ENCODE peak calls at places on chromosome 15, in eight cellular contexts. E, N, F, J, L, Q, Z and G are unnamed samples.

GRCh38 chr15:69973102-69973714 is 124.5 kb downstream of the TLE3 start:
- DNase-seq in E (peak), N (no peak), F (peak), J (peak), L (peak), Q (no peak), Z (no peak), G (no peak)

GRCh38 chr15:31511707-31512310 is 185.2 kb downstream of the KLF13 start:
- DNase-seq in E (no peak), N (no peak), F (peak), J (no peak), L (no peak), Q (no peak), Z (no peak), G (no peak)

GRCh38 chr15:81235781-81236507 is 39.3 kb downstream of the IL16 start:
- DNase-seq in E (no peak), N (peak), F (no peak), J (no peak), L (peak), Q (peak), Z (no peak), G (peak)

GRCh38 chr15:51099185-51099584 is 4.5 kb upstream of the TNFAIP8L3 start:
- DNase-seq in E (no peak), N (no peak), F (no peak), J (no peak), L (no peak), Q (no peak), Z (no peak), G (no peak)

GRCh38 chr15:67114846-67115521 is 49.6 kb downstream of the SMAD3 start:
- DNase-seq in E (no peak), N (no peak), F (no peak), J (no peak), L (peak), Q (no peak), Z (no peak), G (no peak)

GRCh38 chr15:101060576-101061551 is 141.7 kb downstream of the LRRK1 start:
- DNase-seq in E (no peak), N (no peak), F (no peak), J (no peak), L (no peak), Q (no peak), Z (no peak), G (no peak)

GRCh38 chr15:99098991-99099390 is 5.9 kb upstream of the SYNM start:
- DNase-seq in E (no peak), N (no peak), F (no peak), J (no peak), L (no peak), Q (no peak), Z (no peak), G (no peak)

GRCh38 chr15:99762288-99762687 is 29.1 kb upstream of the LYSMD4 start:
- DNase-seq in E (no peak), N (no peak), F (no peak), J (no peak), L (peak), Q (no peak), Z (no peak), G (no peak)

GRCh38 chr15:80776420-80777045 is 2.6 kb upstream of the CEMIP start:
- DNase-seq in E (peak), N (peak), F (peak), J (no peak), L (peak), Q (peak), Z (no peak), G (no peak)

GRCh38 chr15:77634266-77634962 is 1.7 kb upstream of the LINGO1 start:
- DNase-seq in E (peak), N (no peak), F (peak), J (no peak), L (peak), Q (peak), Z (no peak), G (no peak)

GRCh38 chr15:74041311-74041756 is 41.0 kb downstream of the GOLGA6A start:
- DNase-seq in E (no peak), N (no peak), F (no peak), J (no peak), L (peak), Q (no peak), Z (no peak), G (no peak)

GRCh38 chr15:43777293-43777819 is 590 bp upstream of the ELL3 start:
- DNase-seq in E (peak), N (no peak), F (peak), J (peak), L (peak), Q (no peak), Z (no peak), G (no peak)

GRCh38 chr15:92502930-92503329 is 109.2 kb downstream of the ST8SIA2 start:
- DNase-seq in E (no peak), N (no peak), F (no peak), J (no peak), L (no peak), Q (no peak), Z (no peak), G (no peak)

GRCh38 chr15:94028809-94029208 is 202.6 kb upstream of the MCTP2 start:
- DNase-seq in E (no peak), N (no peak), F (no peak), J (no peak), L (no peak), Q (no peak), Z (no peak), G (no peak)
- TF ChIP-seq CTCF in E (no peak), N (no peak), F (no peak), J (no peak), L (no peak), Q (no peak), Z (no peak), G (no peak)

GRCh38 chr15:45134682-45135604 is 5.1 kb downstream of the DUOX1 start:
- DNase-seq in E (peak), N (no peak), F (no peak), J (no peak), L (no peak), Q (no peak), Z (no peak), G (no peak)
- TF ChIP-seq CTCF in E (peak), N (no peak), F (peak), J (no peak), L (no peak), Q (no peak), Z (no peak), G (no peak)

GRCh38 chr15:53586815-53587214 is 172.6 kb downstream of the WDR72 start:
- DNase-seq in E (peak), N (no peak), F (peak), J (no peak), L (no peak), Q (no peak), Z (no peak), G (no peak)
- TF ChIP-seq CTCF in E (no peak), N (no peak), F (peak), J (no peak), L (no peak), Q (peak), Z (no peak), G (no peak)

DNA sequence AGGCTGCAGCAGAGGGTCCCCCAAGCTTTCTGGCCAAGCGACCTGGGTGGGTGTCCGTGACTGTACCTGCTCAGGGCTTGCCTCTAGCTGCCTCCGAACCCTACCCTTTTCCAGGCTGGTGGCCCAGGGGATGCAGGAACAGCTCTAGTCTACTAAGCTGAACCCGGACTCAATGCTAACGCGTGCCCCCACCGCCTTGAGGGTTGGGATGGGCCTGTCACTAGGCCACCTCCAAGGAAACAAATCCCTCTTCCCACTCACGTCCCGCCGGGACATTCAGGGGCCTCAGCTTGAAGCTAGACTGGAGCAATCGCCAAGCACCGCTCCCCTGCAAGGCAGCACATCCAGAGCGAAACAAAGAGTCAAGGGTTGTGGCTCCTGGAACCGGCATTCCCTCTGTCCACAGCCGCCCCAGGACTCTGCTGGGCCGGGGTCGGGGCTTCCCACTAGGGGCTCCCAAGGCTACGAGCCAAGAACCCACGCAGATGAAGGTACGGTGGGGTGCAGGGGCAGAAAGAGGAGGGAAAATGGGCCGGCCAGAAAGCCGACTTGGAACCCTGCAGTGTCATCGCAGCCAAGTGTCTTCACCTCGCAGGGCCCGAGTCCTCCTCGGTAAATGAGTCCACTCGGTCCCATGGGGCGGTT is 2.9 kb downstream of the FBXL22 start:
- DNase-seq in E (peak), N (no peak), F (no peak), J (no peak), L (no peak), Q (no peak), Z (no peak), G (no peak)
- TF ChIP-seq CTCF in E (no peak), N (no peak), F (no peak), J (no peak), L (no peak), Q (no peak), Z (no peak), G (no peak)